ENCODE peak calls at places on chromosomes 11 and 22, in six cellular contexts. V, A, Q, G, F and H are unnamed samples.

GRCh38 chr11:133950874-133951483 is 5.8 kb downstream of the IGSF9B start:
- DNase-seq in V (no peak), A (no peak), Q (no peak), G (no peak), F (no peak), H (no peak)

GRCh38 chr11:133500936-133501335 is 31.4 kb downstream of the OPCML start:
- DNase-seq in V (no peak), A (no peak), Q (no peak), G (no peak), F (no peak), H (no peak)

GRCh38 chr11:116427903-116428637 is 344.7 kb downstream of the BUD13 start:
- DNase-seq in V (no peak), A (no peak), Q (no peak), G (no peak), F (no peak), H (no peak)

GRCh38 chr22:42243802-42244060 is 26.7 kb downstream of the TCF20 start:
- DNase-seq in V (no peak), A (no peak), Q (no peak), G (no peak), F (no peak), H (no peak)

GRCh38 chr11:63769044-63769718 is 606 bp upstream of the ZFTA start:
- DNase-seq in V (peak; percentile 24), A (no peak), Q (peak; percentile 40), G (no peak), F (peak; percentile 70), H (no peak)

GRCh38 chr22:38221407-38221806 is 19.6 kb downstream of the MAFF start:
- DNase-seq in V (no peak), A (no peak), Q (no peak), G (no peak), F (no peak), H (no peak)

GRCh38 chr11:46277623-46278386 is at the start of gene CREB3L1:
- DNase-seq in V (peak; percentile 62), A (no peak), Q (peak; percentile 67), G (no peak), F (peak; percentile 80), H (no peak)

GRCh38 chr11:69115586-69116560 is 39.9 kb upstream of the SMIM38 start:
- DNase-seq in V (no peak), A (no peak), Q (no peak), G (no peak), F (peak; percentile 91), H (no peak)

GRCh38 chr11:37907461-37908223 is 1309.6 kb upstream of the RAG2 start:
- DNase-seq in V (no peak), A (no peak), Q (no peak), G (no peak), F (no peak), H (no peak)

GRCh38 chr22:23294221-23294620 is 113.9 kb downstream of the BCR start:
- DNase-seq in V (no peak), A (no peak), Q (no peak), G (no peak), F (no peak), H (no peak)

GRCh38 chr22:26462971-26463661 is 20.5 kb downstream of the HPS4 start:
- DNase-seq in V (no peak), A (no peak), Q (no peak), G (no peak), F (no peak), H (no peak)

DNA sequence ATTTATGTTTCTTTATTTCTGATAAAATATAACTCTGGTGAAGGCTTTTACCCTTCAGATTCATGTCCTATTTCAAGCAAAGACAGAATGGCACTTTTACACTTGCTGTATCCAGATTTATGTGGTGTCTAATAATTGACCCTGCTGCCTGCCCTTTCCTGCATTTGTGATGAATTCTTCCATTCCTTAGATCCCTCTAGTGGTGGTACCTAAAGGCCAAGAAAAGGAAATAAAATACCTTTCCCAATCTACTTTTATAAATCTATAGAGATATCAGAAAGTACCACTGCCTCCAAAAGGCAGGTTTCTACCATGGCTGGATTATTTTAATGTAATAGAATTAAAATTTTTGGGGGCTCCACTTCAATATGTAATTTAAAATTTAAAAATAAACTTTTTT is 34.2 kb downstream of the CCDC81 start:
- DNase-seq in V (no peak), A (no peak), Q (no peak), G (no peak), F (no peak), H (no peak)
- TF ChIP-seq CTCF in V (peak; percentile 36), A (peak; percentile 76), Q (peak; percentile 49), G (peak; percentile 42), F (no peak), H (peak; percentile 35)

DNA sequence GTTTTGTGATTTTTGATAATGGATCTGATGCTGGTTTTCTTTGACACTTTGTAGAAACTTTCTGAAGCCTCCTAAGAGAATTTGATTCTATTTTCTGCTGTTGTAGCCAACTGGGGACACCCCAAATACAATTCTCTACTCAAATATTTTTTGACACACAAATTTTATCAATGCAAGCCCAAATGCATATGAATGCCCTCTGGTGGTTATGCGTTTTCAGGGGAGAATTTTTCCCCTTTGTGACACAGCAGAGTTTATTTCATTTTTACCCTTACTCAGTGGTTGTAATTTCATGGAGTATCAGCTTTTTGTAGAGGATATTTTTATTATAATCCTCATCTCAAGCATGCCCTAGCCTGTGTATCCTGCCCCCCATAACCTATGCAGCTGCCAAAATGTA is 44.7 kb upstream of the MTMR2 start:
- DNase-seq in V (no peak), A (peak; percentile 10), Q (no peak), G (no peak), F (no peak), H (no peak)
- TF ChIP-seq CTCF in V (peak; percentile 27), A (peak; percentile 71), Q (peak; percentile 44), G (no peak), F (no peak), H (peak; percentile 20)

DNA sequence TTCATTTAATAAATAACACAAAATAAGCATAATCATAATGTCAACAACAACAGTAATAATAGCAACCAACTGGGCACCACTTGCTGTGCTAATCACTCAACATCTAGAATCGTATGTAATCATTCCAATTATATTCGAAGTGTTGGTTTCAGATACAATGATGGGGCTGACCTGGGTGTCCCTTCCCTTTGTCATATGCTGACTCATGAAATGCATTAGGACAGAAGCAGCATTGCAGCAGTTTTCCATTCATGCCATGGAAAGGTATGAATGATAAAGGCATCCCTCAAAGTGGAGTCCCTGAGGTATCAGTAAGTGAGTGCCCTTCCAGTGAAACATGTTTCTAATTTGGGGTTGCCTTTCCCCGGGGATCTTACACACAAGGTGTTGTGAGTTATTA is 46.3 kb upstream of the ANO3 start:
- DNase-seq in V (no peak), A (no peak), Q (no peak), G (no peak), F (no peak), H (no peak)
- TF ChIP-seq CTCF in V (no peak), A (no peak), Q (no peak), G (no peak), F (no peak), H (no peak)

GRCh38 chr11:120912915-120913314 is 111.0 kb upstream of the TBCEL start:
- DNase-seq in V (no peak), A (no peak), Q (no peak), G (no peak), F (no peak), H (no peak)
- TF ChIP-seq CTCF in V (no peak), A (no peak), Q (no peak), G (no peak), F (no peak), H (no peak)

DNA sequence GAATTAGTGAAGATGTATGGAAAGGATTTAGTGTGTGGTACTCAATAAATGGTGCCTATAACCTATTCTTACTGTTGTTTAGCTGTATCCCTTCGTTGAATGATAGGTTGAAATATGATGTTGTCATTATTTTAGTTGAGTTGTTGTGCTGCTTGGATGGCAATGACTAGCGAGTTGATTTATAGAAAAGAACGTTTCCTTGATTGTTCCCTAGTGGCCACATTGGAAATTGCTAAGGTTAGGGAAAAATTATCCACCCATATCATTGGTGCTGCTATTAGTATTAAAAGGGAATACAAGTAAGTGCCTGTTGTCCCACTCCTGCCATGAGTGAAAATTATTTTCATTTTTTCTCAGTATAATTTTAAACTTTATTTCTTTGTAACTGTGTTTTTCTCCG is 14.5 kb downstream of the EMSY start:
- DNase-seq in V (no peak), A (no peak), Q (no peak), G (no peak), F (no peak), H (no peak)
- TF ChIP-seq CTCF in V (peak; percentile 63), A (peak; percentile 74), Q (peak; percentile 45), G (peak; percentile 53), F (peak; percentile 47), H (peak; percentile 15)

GRCh38 chr22:22061085-22062077 is 78.8 kb upstream of the TOP3B start:
- DNase-seq in V (no peak), A (peak; percentile 39), Q (peak; percentile 67), G (no peak), F (no peak), H (peak; percentile 49)
- TF ChIP-seq CTCF in V (peak; percentile 28), A (no peak), Q (peak; percentile 18), G (no peak), F (peak; percentile 26), H (peak; percentile 38)

DNA sequence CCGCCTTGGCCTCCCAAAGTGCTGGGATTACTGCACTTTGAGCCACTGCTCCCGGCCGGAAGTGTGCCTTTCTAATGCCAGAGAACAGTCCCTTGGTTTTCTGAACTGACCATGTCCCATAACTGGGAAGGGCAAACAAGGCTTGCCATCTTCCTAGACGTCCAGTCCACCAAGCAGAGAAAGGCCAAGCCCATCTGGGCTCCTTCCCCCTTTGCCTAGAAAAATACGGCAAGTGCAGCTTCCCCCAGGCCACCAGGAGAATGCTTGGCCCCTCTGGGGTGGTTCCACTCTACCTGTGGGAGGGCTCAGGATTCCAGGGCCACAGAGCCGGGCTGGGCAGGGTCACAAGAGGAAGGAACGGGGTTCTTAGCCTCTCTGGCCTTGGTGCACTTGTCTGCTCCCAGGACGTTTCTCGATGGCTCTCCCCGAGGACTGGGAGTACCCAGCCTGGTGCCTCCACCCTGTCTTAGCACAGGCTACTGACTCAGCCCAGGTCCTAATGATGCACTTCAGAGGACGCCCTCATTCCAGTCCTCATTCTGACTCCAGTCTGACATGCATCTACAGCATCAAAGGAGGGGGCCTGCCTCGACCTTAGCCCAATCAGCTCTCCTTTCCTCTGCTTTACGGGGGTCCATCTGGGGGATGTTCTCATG is 1.2 kb downstream of the USP2 start:
- DNase-seq in V (no peak), A (no peak), Q (no peak), G (no peak), F (no peak), H (no peak)
- TF ChIP-seq CTCF in V (no peak), A (no peak), Q (no peak), G (no peak), F (no peak), H (no peak)

GRCh38 chr11:15918674-15919073 is 437.7 kb downstream of the SOX6 start:
- DNase-seq in V (no peak), A (no peak), Q (no peak), G (no peak), F (peak; percentile 7), H (no peak)
- TF ChIP-seq CTCF in V (no peak), A (no peak), Q (no peak), G (no peak), F (no peak), H (no peak)

GRCh38 chr11:118226294-118226693 is 1.5 kb upstream of the JAML start:
- DNase-seq in V (no peak), A (peak; percentile 16), Q (peak; percentile 6), G (no peak), F (no peak), H (no peak)
- TF ChIP-seq CTCF in V (no peak), A (no peak), Q (no peak), G (no peak), F (no peak), H (no peak)